ENCODE peak calls at places on chromosomes 4 and X, in ten cellular contexts. V, T, J, Z, N, H, A, I, L and M are unnamed samples.
A peak's percentile ranks its signal among the peaks of the same experiment; 100 is the strongest.

GRCh38 chr4:86357608-86358007 is 2.2 kb downstream of the MAPK10 start:
- DNase-seq in J (no peak), T (no peak), H (no peak), I (no peak), N (no peak), V (no peak), Z (no peak), A (no peak), L (no peak), M (no peak)

GRCh38 chrX:143854006-143854405 is 29.9 kb upstream of the UBE2NL start:
- DNase-seq in H (no peak), I (no peak), V (no peak), T (no peak), L (peak; percentile 61), Z (no peak), N (no peak), J (peak; percentile 52), A (no peak), M (no peak)

GRCh38 chrX:40821780-40822179 is 86.4 kb upstream of the MED14 start:
- DNase-seq in N (no peak), H (no peak), I (no peak), A (no peak), Z (no peak), T (no peak), J (peak; percentile 9), L (no peak), V (no peak), M (no peak)

GRCh38 chr4:153161599-153161971 is 42.7 kb upstream of the TRIM2 start:
- DNase-seq in N (no peak), I (no peak), H (no peak), L (peak; percentile 55), T (no peak), A (no peak), V (no peak), J (no peak), Z (no peak), M (no peak)

GRCh38 chrX:72003811-72004750 is 93.4 kb downstream of the NHSL2 start:
- DNase-seq in T (peak; percentile 26), N (peak; percentile 58), Z (peak; percentile 39), I (no peak), V (no peak), J (peak; percentile 52), H (peak; percentile 90), L (peak; percentile 73), A (no peak), M (no peak)

GRCh38 chr4:140137654-140138053 is 16.3 kb downstream of the MAML3 start:
- DNase-seq in L (peak; percentile 82), N (no peak), I (no peak), J (peak; percentile 52), H (no peak), Z (peak; percentile 61), A (no peak), V (no peak), T (no peak), M (no peak)

GRCh38 chr4:165111906-165112257 is 778 bp downstream of the TMEM192 start:
- DNase-seq in J (no peak), H (no peak), I (no peak), N (no peak), Z (no peak), V (no peak), L (no peak), A (no peak), T (no peak), M (no peak)

GRCh38 chr4:121696140-121696640 is 590 bp downstream of the ANXA5 start:
- DNase-seq in A (peak; percentile 44), T (peak; percentile 77), J (peak; percentile 87), N (peak; percentile 11), I (peak; percentile 71), V (peak; percentile 91), H (no peak), Z (peak; percentile 63), L (peak; percentile 85), M (peak; percentile 86)

GRCh38 chrX:129188223-129188622 is 335.1 kb downstream of the SMARCA1 start:
- DNase-seq in I (no peak), T (no peak), J (no peak), H (peak; percentile 88), N (peak; percentile 56), L (no peak), Z (no peak), A (no peak), V (no peak), M (peak; percentile 17)

GRCh38 chr4:96126227-96126626 is 286.3 kb downstream of the PDHA2 start:
- DNase-seq in Z (no peak), H (no peak), A (no peak), L (no peak), T (no peak), J (no peak), N (no peak), I (no peak), V (no peak), M (no peak)
- H3K4me1 ChIP-seq in Z (no peaks in the 10 kb centered on the region), H (no peaks in the 10 kb centered on the region), A (no peaks in the 10 kb centered on the region), L (no peaks in the 10 kb centered on the region), T (no peaks in the 10 kb centered on the region), J (no peaks in the 10 kb centered on the region), N (no peaks in the 10 kb centered on the region), I (no peaks in the 10 kb centered on the region), V (no peaks in the 10 kb centered on the region), M (no peaks in the 10 kb centered on the region)

GRCh38 chr4:53547983-53548382 is 43.3 kb downstream of the LNX1 start:
- DNase-seq in I (no peak), J (peak; percentile 35), T (no peak), H (no peak), N (no peak), L (peak; percentile 67), V (no peak), A (no peak), Z (no peak), M (no peak)

GRCh38 chr4:53551963-53552362 is 39.3 kb downstream of the LNX1 start:
- DNase-seq in N (no peak), J (peak; percentile 12), L (peak; percentile 12), Z (no peak), T (no peak), V (no peak), A (no peak), H (no peak), I (no peak), M (no peak)

GRCh38 chr4:53545942-53546581 is 45.2 kb downstream of the LNX1 start:
- DNase-seq in J (no peak), Z (no peak), I (no peak), L (no peak), H (no peak), T (no peak), V (no peak), N (no peak), A (no peak), M (no peak)

GRCh38 chr4:53551281-53551864 is 39.9 kb downstream of the LNX1 start:
- DNase-seq in J (no peak), N (no peak), H (no peak), A (no peak), L (no peak), T (no peak), V (no peak), Z (no peak), I (no peak), M (no peak)

DNA sequence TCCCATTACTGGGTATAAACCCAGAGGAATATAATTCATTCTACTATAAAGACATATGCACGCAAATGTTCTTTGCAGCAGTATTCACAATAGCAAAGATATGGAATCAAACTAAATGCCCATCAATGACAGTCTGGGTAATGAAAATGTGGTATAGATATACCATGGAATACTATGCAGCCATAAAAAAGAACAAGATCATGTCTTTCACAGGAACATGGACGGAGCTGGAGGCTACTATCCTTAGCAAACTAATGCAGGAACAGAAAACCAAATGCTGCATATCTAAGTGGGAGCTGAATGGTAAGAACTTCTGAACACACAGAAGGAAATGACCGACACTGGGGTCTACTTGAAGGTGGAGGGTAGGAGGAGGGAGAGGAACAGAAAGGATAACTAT is 42.6 kb downstream of the LNX1 start:
- DNase-seq in A (no peak), V (no peak), N (no peak), H (no peak), Z (no peak), I (no peak), J (no peak), L (no peak), T (no peak), M (no peak)
- H3K4me3 ChIP-seq in A (no peak overlapping the region), V (no peak overlapping the region), N (no peak overlapping the region), H (no peak overlapping the region), Z (no peak overlapping the region), I (no peak overlapping the region), J (no peak overlapping the region), L (no peak overlapping the region), T (no peak overlapping the region), M (no peak overlapping the region)

GRCh38 chr4:89300060-89300459 is 7.5 kb downstream of the GPRIN3 start:
- DNase-seq in Z (no peak), T (no peak), H (no peak), V (no peak), J (no peak), A (no peak), N (no peak), L (no peak), I (no peak), M (no peak)
- H3K4me1 ChIP-seq in Z (peaks cover 73% of the 10 kb centered on the region), T (peaks cover 1% of the 10 kb centered on the region), H (no peaks in the 10 kb centered on the region), V (peaks cover 10% of the 10 kb centered on the region), J (peaks cover 63% of the 10 kb centered on the region), A (peaks cover 97% of the 10 kb centered on the region), N (no peaks in the 10 kb centered on the region), L (no peaks in the 10 kb centered on the region), I (no peaks in the 10 kb centered on the region), M (no peaks in the 10 kb centered on the region)

GRCh38 chrX:140709421-140709846 is at the start of gene LINC00632:
- DNase-seq in A (no peak), N (no peak), L (no peak), Z (no peak), J (no peak), I (no peak), V (no peak), H (no peak), T (no peak), M (no peak)

GRCh38 chrX:140712413-140713173 is 3.0 kb downstream of the LINC00632 start:
- DNase-seq in I (no peak), A (no peak), N (peak; percentile 52), L (peak; percentile 65), V (peak; percentile 69), Z (peak; percentile 22), J (peak; percentile 79), H (peak; percentile 84), T (peak; percentile 9), M (peak; percentile 43)

GRCh38 chrX:140715787-140716186 is 6.2 kb downstream of the LINC00632 start:
- DNase-seq in V (no peak), I (no peak), Z (no peak), N (no peak), T (no peak), A (no peak), L (no peak), J (no peak), H (no peak), M (no peak)

GRCh38 chrX:140710710-140711109 is 1.2 kb downstream of the LINC00632 start:
- DNase-seq in V (no peak), Z (no peak), N (no peak), T (no peak), L (peak; percentile 15), H (no peak), I (no peak), J (no peak), A (no peak), M (no peak)

GRCh38 chrX:140713174-140713539 is 3.6 kb downstream of the LINC00632 start:
- DNase-seq in H (no peak), I (no peak), A (no peak), Z (no peak), N (no peak), V (no peak), T (no peak), L (no peak), J (no peak), M (no peak)
- H3K4me3 ChIP-seq in H (no peak overlapping the region), I (no peak overlapping the region), A (no peak overlapping the region), Z (peak overlapping the region; percentile 29), N (no peak overlapping the region), V (peak overlapping the region; percentile 34), T (no peak overlapping the region), L (no peak overlapping the region), J (no peak overlapping the region), M (no peak overlapping the region)